ENCODE peak calls at places on chromosomes 13 and 19, in four cellular contexts. M is H7, J is HCT116, D is tibial nerve. O is an unnamed sample. For H3K27me3 and H3K36me3, the result is how much of the 10 kb centered on the place peaks cover.

GRCh38 chr19:4455742-4456565 is 1.6 kb downstream of the UBXN6 start:
- DNase-seq in D (peak), M (peak), J (no peak), O (peak)

GRCh38 chr19:17952041-17952976 is 14.6 kb upstream of the KCNN1 start:
- DNase-seq in D (no peak), M (peak), J (no peak), O (no peak)

GRCh38 chr19:31761281-31761913 is 412.2 kb upstream of the TSHZ3 start:
- DNase-seq in J (no peak), M (no peak), D (no peak), O (no peak)

GRCh38 chr19:10587022-10587838 is at the start of gene AP1M2:
- DNase-seq in M (peak), D (no peak), J (peak), O (no peak)

GRCh38 chr13:25648996-25649633 is 277.3 kb downstream of the ATP8A2 start:
- DNase-seq in D (no peak), J (no peak), M (no peak), O (no peak)

GRCh38 chr13:43785681-43786471 is 896 bp downstream of the ENOX1 start:
- DNase-seq in D (peak), M (peak), J (no peak), O (no peak)

GRCh38 chr13:30235206-30235605 is 72.1 kb downstream of the KATNAL1 start:
- DNase-seq in D (no peak), M (no peak), J (no peak), O (no peak)

GRCh38 chr19:8086849-8087248 is 34.3 kb downstream of the CCL25 start:
- DNase-seq in D (no peak), J (no peak), M (no peak), O (no peak)

GRCh38 chr19:29618871-29619270 is 12.8 kb downstream of the POP4 start:
- DNase-seq in D (no peak), M (no peak), J (no peak), O (no peak)

GRCh38 chr13:107305178-107305577 is 737.2 kb upstream of the ARGLU1 start:
- DNase-seq in D (no peak), M (no peak), J (no peak), O (no peak)

GRCh38 chr19:40586611-40587010 is 9.9 kb downstream of the SHKBP1 start:
- DNase-seq in D (no peak), J (no peak), M (no peak), O (no peak)

GRCh38 chr19:48698046-48698445 is 2.3 kb downstream of the FUT2 start:
- DNase-seq in M (peak), J (no peak), D (no peak), O (peak)

GRCh38 chr13:30607908-30608307 is 9.8 kb upstream of the USPL1 start:
- DNase-seq in M (no peak), D (no peak), J (no peak), O (no peak)

GRCh38 chr19:18716857-18717256 is 33.4 kb downstream of the CRTC1 start:
- DNase-seq in J (no peak), M (no peak), D (no peak), O (no peak)

GRCh38 chr13:49935171-49936084 is 712 bp downstream of the SPRYD7 start:
- DNase-seq in J (peak), M (no peak), D (peak), O (no peak)

GRCh38 chr19:7868671-7869452 is 5.3 kb downstream of the PRR36 start:
- DNase-seq in J (peak), D (peak), M (peak), O (no peak)

GRCh38 chr13:21175656-21176194 is 627 bp downstream of the SKA3 start:
- DNase-seq in D (no peak), M (no peak), J (no peak), O (peak)

GRCh38 chr19:48713041-48713863 is 6.3 kb downstream of the MAMSTR start:
- DNase-seq in D (no peak), M (peak), J (no peak), O (no peak)

GRCh38 chr19:17322854-17323253 is 11.8 kb downstream of the ANO8 start:
- DNase-seq in J (no peak), M (no peak), D (no peak), O (no peak)

GRCh38 chr19:16142032-16142580 is 1.4 kb upstream of the HSH2D start:
- DNase-seq in M (no peak), D (no peak), J (no peak), O (no peak)

GRCh38 chr13:48304132-48304876 is 753 bp downstream of the RB1 start:
- DNase-seq in M (peak), J (no peak), D (peak), O (no peak)

GRCh38 chr19:34149873-34150272 is 22.4 kb upstream of the LSM14A start:
- DNase-seq in M (no peak), J (no peak), D (no peak), O (no peak)

GRCh38 chr13:94256671-94257070 is 222.8 kb downstream of the DCT start:
- DNase-seq in M (no peak), J (no peak), D (no peak), O (no peak)

GRCh38 chr13:79621449-79621848 is 140.5 kb downstream of the NDFIP2 start:
- DNase-seq in J (no peak), M (no peak), D (no peak), O (no peak)

GRCh38 chr13:23703241-23703640 is 133.0 kb downstream of the TNFRSF19 start:
- DNase-seq in M (no peak), J (no peak), D (peak), O (peak)

GRCh38 chr19:35037716-35038622 is 3.6 kb upstream of the HPN start:
- DNase-seq in M (no peak), D (no peak), J (no peak), O (no peak)

GRCh38 chr19:18153555-18154134 is 682 bp downstream of the PIK3R2 start:
- DNase-seq in D (no peak), J (no peak), M (peak), O (no peak)

GRCh38 chr13:84439108-84439507 is 556.8 kb upstream of the SLITRK1 start:
- DNase-seq in D (no peak), J (no peak), M (no peak), O (peak)

GRCh38 chr19:48656840-48657474 is 11.0 kb upstream of the CA11 start:
- DNase-seq in M (peak), D (peak), J (no peak), O (peak)

GRCh38 chr19:52444506-52444905 is 8.8 kb upstream of the ZNF578 start:
- DNase-seq in J (no peak), M (no peak), D (no peak), O (no peak)

GRCh38 chr19:49596954-49597702 is 6.1 kb downstream of the PRR12 start:
- DNase-seq in M (peak), J (no peak), D (no peak), O (no peak)

GRCh38 chr19:7883796-7884570 is 4.3 kb upstream of the LRRC8E start:
- DNase-seq in M (no peak), J (no peak), D (no peak), O (no peak)

GRCh38 chr13:30134578-30134977 is 172.8 kb downstream of the KATNAL1 start:
- DNase-seq in M (no peak), J (no peak), D (no peak), O (no peak)

GRCh38 chr19:42065051-42065450 is 5.0 kb downstream of the GRIK5 start:
- DNase-seq in D (no peak), M (no peak), J (no peak), O (no peak)
- H3K4me3 ChIP-seq in D (no peak), M (no peak), J (no peak), O (no peak)

DNA sequence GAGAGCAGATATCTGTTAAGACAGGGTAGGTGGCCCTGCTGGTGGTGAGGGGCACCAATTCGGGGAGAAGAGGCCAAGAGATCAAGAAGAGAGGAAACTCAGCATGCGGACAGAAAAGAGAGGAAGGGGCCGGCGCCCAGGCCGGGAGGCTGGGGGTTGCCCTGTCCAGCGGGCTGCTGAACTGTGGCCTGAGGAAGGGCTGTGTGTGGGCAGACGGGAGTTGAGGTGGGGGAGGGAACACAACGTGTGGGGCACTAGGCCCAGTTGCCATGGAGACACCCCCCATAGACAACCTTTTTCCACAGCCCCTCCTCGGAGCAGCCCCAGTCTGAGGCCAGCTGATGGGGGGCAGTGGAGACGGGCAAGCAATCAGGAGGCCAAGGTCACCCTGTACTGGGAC is 2.5 kb upstream of the CACNG8 start:
- DNase-seq in J (no peak), M (peak), D (no peak), O (no peak)
- H3K27me3 ChIP-seq in J (under half), M (half or more), D (under half), O (under half)

GRCh38 chr19:47176071-47176626 is 45.5 kb downstream of the SAE1 start:
- DNase-seq in D (no peak), J (no peak), M (no peak), O (no peak)
- H3K36me3 ChIP-seq in D (under half), J (under half), M (under half), O (under half)

GRCh38 chr19:41671481-41671880 is 16.6 kb downstream of the CEACAM7 start:
- DNase-seq in D (no peak), M (no peak), J (no peak), O (no peak)
- H3K4me3 ChIP-seq in D (no peak), M (no peak), J (no peak), O (no peak)

O was measured in BJ.